ENCODE peak calls at places on chromosomes 6 and 20, in five cellular contexts. M is H1, A is sigmoid colon, W is GM12878, Z is transverse colon. J is an unnamed sample. For H3K4me1, the result is how much of the 10 kb centered on the place peaks cover.

GRCh38 chr6:128005009-128005408 is 104.2 kb upstream of the THEMIS start:
- DNase-seq in M (no peak), A (no peak), W (no peak), Z (no peak), J (no peak)

GRCh38 chr20:47677314-47678129 is 107.8 kb downstream of the SULF2 start:
- DNase-seq in M (peak), A (no peak), W (no peak), Z (peak), J (no peak)

GRCh38 chr20:59802471-59803221 is 130.8 kb downstream of the SYCP2 start:
- DNase-seq in M (no peak), A (peak), W (no peak), Z (no peak), J (no peak)

GRCh38 chr6:135440087-135440792 is 57.3 kb downstream of the AHI1 start:
- DNase-seq in M (no peak), A (no peak), W (no peak), Z (no peak), J (no peak)

GRCh38 chr20:35055445-35056276 is 36.9 kb downstream of the TRPC4AP start:
- DNase-seq in M (no peak), A (no peak), W (no peak), Z (no peak), J (no peak)

GRCh38 chr6:149334201-149334600 is 16.7 kb downstream of the TAB2 start:
- DNase-seq in M (no peak), A (no peak), W (no peak), Z (no peak), J (no peak)

GRCh38 chr6:134875367-134875766 is 74.5 kb downstream of the ALDH8A1 start:
- DNase-seq in M (no peak), A (no peak), W (no peak), Z (no peak), J (no peak)

GRCh38 chr6:33313709-33314514 is at the start of gene TAPBP:
- DNase-seq in M (no peak), A (peak), W (no peak), Z (peak), J (peak)

GRCh38 chr6:159716247-159717086 is 10.8 kb upstream of the WTAP start:
- DNase-seq in M (no peak), A (peak), W (no peak), Z (no peak), J (peak)

GRCh38 chr20:6993526-6993925 is 226.0 kb downstream of the BMP2 start:
- DNase-seq in M (no peak), A (no peak), W (no peak), Z (no peak), J (no peak)

DNA sequence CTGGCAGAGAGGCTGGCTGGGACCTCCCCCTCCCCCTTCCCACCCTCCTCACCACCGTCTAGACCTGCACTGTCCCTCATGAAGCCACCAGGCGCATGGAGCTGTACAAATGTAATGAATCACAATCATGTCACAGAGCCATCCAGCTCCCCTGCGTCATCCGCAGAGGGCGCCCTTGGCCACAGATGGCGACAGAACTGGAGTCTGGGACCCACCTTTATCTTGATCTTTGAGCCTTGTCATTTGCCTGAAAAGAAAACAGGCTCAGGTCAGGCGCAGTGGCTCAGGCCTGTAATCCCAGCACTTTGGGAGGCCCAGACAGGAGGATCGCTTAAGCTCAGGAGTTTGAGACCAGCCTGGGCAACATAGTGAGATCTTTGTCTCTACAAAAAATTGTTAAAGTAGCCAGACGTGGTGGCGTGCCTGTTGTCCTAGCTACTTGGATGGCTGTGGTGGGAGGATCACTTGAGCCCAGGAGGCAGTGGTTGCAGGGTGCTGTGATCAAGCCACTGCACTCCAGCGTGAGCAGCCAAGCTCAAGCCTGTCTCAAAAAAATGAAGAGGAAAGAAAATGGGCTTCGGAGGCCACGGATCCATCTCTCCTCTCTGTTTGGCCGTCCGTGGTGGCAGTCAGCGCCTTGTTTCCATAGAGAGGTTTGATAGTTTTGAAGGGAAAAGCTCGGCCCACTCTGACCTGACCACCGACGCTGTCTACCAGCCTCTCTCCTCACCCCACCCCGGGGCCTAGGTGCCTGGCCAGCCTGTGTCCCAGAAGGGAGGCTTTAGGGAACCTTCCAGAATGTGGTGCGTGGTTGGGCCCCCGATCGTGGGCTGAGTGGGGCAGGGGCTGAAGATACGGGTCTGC is 6.2 kb downstream of the COL9A3 start:
- DNase-seq in M (no peak), A (no peak), W (no peak), Z (peak), J (no peak)
- H3K27ac ChIP-seq in M (no peak), A (no peak), W (no peak), Z (no peak), J (no peak)

GRCh38 chr6:123802697-123803455 is 789 bp upstream of the NKAIN2 start:
- DNase-seq in M (peak), A (peak), W (no peak), Z (peak), J (peak)
- TF ChIP-seq POLR2AphosphoS5 in M (no peak), A (no peak), W (no peak), Z (no peak), J (no peak)

GRCh38 chr20:17859002-17859615 is 109.5 kb downstream of the SNX5 start:
- DNase-seq in M (no peak), A (no peak), W (peak), Z (no peak), J (no peak)

GRCh38 chr20:17858450-17859001 is 110.1 kb downstream of the SNX5 start:
- DNase-seq in M (no peak), A (no peak), W (no peak), Z (peak), J (no peak)

GRCh38 chr20:17862171-17862570 is 106.4 kb downstream of the SNX5 start:
- DNase-seq in M (no peak), A (no peak), W (no peak), Z (no peak), J (no peak)

GRCh38 chr20:17859616-17860232 is 108.9 kb downstream of the SNX5 start:
- DNase-seq in M (no peak), A (no peak), W (no peak), Z (no peak), J (no peak)

DNA sequence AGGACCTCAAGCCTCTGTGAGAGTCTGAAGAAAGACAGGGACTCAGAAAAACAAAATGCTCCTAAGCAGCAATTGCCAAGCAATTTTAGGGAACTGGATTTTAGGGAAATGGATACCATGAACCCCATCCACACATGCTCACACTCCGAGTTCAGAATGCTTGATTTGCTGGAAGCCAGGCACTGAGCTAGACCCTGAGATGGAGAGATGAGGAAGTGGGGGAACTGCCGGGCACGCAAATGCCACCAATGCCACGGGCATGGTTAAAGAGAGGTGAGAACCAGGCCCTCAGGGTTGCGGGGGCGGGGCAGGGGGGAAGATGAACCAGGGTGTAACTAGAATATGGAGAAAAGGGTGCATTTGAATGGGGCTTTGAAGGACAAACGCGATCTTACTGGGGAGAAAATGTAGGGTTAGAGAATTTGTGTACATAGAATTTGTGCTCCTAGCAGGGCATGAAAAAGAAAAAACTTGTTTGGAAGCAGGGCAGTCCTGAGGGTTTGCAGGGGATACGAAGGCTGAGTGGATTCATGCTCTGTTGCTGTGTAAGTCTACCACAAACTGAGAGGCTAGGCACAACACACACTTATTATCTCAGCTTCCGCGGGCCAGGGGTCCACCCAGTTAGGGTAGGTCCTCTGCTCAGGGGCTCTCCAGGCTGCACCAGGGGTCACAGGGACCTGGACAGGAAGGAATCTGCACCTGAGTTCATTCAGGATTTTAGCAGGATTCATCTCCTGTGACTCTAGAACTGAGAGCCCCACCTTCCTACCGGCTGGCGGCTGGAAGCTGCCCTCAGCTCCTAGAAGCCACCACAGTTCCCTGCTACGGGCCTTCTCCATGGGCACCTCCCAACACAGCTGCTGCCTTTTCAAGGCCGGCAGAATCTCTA is 108.0 kb downstream of the SNX5 start:
- DNase-seq in M (no peak), A (no peak), W (no peak), Z (no peak), J (no peak)
- H3K4me1 ChIP-seq in M (under half), A (under half), W (under half), Z (under half), J (under half)

DNA sequence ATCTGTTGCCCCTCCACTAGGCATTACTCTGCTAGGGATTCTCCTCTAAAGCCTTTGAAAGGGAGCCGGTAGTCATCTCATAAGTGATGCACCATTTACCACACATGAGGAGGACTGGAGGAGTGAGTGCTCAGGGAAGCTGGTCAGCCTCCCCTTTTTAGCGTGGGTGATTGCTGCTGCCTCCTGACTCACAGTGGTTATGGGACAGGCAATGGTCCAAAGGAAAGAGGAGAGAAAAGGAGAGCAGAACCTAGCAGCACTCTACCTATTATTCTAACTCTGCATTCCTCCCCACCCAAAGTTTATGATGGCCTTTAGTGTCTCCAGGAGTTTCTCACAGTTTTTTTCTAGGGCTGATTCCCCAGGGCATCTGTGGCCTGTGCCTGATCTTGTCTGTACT is 36.3 kb upstream of the GCLC start:
- DNase-seq in M (no peak), A (no peak), W (no peak), Z (no peak), J (no peak)
- H3K27ac ChIP-seq in M (no peak), A (no peak), W (no peak), Z (peak), J (peak)

GRCh38 chr20:21360686-21361085 is 36.6 kb downstream of the NKX2-4 start:
- DNase-seq in M (no peak), A (no peak), W (no peak), Z (no peak), J (no peak)
- TF ChIP-seq POLR2AphosphoS5 in M (no peak), A (no peak), W (no peak), Z (no peak), J (no peak)

DNA sequence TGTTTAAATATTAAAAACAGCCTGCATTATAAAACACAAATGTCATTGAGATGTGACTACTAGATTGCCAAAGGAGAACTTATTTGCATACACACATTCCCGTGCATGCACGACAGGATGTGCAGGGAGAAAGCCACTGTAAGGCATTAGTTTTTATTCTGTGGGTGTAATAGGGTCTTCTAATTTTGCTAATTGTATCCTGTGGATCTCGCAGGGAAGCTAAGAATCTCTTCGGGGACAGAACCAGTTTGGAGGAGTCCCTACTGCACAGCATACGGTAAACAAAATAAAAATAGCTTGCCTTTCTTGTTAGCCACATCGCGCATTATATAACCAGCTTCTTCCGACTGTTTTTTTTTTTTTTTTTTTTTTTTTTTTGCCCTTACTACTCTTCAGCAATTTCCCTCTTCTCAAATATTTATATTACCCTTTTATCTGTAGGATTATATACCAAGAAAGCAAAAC is 2.0 kb downstream of the ATXN1 start:
- DNase-seq in M (no peak), A (no peak), W (no peak), Z (no peak), J (no peak)
- H3K4me1 ChIP-seq in M (under half), A (under half), W (under half), Z (under half), J (under half)

DNA sequence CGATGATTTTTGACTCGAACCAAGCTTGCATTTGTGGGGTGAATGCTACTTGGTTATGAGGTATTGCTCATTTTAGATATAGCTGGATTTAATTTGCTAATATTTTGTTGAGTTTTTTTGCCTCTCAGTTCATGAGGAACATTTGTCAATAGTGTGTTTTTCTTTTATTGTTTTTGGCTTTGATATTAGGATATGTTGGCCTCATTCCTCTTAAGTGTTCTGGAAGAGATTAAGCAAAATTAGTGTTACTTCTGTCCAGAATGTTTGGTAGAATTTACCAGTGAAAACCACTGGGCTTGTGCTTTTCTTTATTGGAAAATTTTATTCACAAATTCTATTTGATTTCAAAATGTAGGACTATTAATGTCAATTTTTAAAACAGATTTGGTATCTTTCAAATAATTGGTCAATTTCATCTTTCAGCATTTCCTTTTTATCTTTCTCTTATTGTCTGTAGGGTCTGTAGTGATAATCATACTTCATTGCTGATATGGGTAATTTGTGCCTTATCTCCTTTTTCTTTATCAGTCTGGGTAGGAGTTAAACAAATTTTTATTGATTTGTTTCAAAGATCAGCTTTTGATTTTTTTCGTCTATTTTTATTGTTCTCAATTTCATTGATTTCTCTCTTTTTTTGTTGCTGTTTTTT is 14.1 kb downstream of the AIG1 start:
- DNase-seq in M (no peak), A (no peak), W (no peak), Z (no peak), J (no peak)
- H3K27ac ChIP-seq in M (no peak), A (no peak), W (no peak), Z (no peak), J (no peak)

GRCh38 chr20:62768234-62768814 is 27.9 kb upstream of the MRGBP start:
- DNase-seq in M (no peak), A (no peak), W (no peak), Z (no peak), J (no peak)

GRCh38 chr20:62765021-62765420 is 31.3 kb upstream of the MRGBP start:
- DNase-seq in M (no peak), A (no peak), W (no peak), Z (no peak), J (no peak)

GRCh38 chr20:62765432-62766070 is 30.7 kb upstream of the MRGBP start:
- DNase-seq in M (no peak), A (no peak), W (no peak), Z (no peak), J (no peak)

GRCh38 chr20:62766071-62766450 is 30.2 kb upstream of the MRGBP start:
- DNase-seq in M (no peak), A (no peak), W (no peak), Z (no peak), J (no peak)

GRCh38 chr20:62766716-62767115 is 29.6 kb upstream of the MRGBP start:
- DNase-seq in M (no peak), A (no peak), W (no peak), Z (peak), J (peak)
- TF ChIP-seq POLR2AphosphoS5 in M (no peak), A (no peak), W (no peak), Z (no peak), J (no peak)

J was measured in breast epithelium.